ENCODE peak calls at places on chromosomes 16 and 17, in six cellular contexts. E is lower lobe of right lung, G is HAP-1, A is Peyer's patch, J is A549, S is body of pancreas. K is an unnamed sample. For H3K4me1, the result is how much of the 10 kb centered on the place peaks cover.

GRCh38 chr16:47392114-47392513 is 68.7 kb downstream of the ITFG1 start:
- DNase-seq in S (peak), G (no peak), E (no peak), A (no peak), J (no peak), K (no peak)

GRCh38 chr17:59267776-59268175 is 47.5 kb downstream of the GDPD1 start:
- DNase-seq in G (peak), J (no peak), E (no peak), S (no peak), A (no peak), K (no peak)

GRCh38 chr17:49362723-49363117 is 670 bp upstream of the ZNF652 start:
- DNase-seq in J (peak), E (no peak), A (no peak), G (no peak), S (peak), K (no peak)

GRCh38 chr17:47760409-47761140 is 27.5 kb downstream of the TBX21 start:
- DNase-seq in S (no peak), G (no peak), E (no peak), J (no peak), A (no peak), K (no peak)

GRCh38 chr16:88686062-88686438 is 257 bp downstream of the SNAI3 start:
- DNase-seq in S (peak), G (peak), J (no peak), E (peak), A (no peak), K (no peak)

GRCh38 chr16:67235816-67236547 is 9.1 kb downstream of the TMEM208 start:
- DNase-seq in A (no peak), S (no peak), E (no peak), G (no peak), J (no peak), K (no peak)

GRCh38 chr17:62791235-62792121 is 16.6 kb downstream of the MARCHF10 start:
- DNase-seq in E (no peak), S (no peak), A (no peak), G (no peak), J (peak), K (no peak)

GRCh38 chr17:17757391-17757791 is 76.1 kb downstream of the RAI1 start:
- DNase-seq in G (no peak), E (no peak), J (no peak), A (peak), S (no peak), K (no peak)

GRCh38 chr17:39598635-39599005 is 9.1 kb downstream of the NEUROD2 start:
- DNase-seq in E (no peak), J (no peak), S (no peak), G (no peak), A (no peak), K (no peak)

GRCh38 chr16:57349212-57350031 is 9.2 kb upstream of the CCL22 start:
- DNase-seq in J (no peak), E (no peak), S (no peak), G (no peak), A (peak), K (no peak)

GRCh38 chr16:4264546-4264945 is 8.3 kb downstream of the TFAP4 start:
- DNase-seq in S (no peak), J (no peak), G (no peak), A (no peak), E (no peak), K (no peak)

GRCh38 chr17:51815097-51815496 is 343.4 kb downstream of the CA10 start:
- DNase-seq in J (no peak), E (no peak), G (no peak), A (no peak), S (no peak), K (no peak)
- H3K4me1 ChIP-seq in J (under half), E (under half), G (under half), A (under half), S (under half), K (under half)

GRCh38 chr16:55489956-55490265 is 10.9 kb downstream of the MMP2 start:
- DNase-seq in E (no peak), S (no peak), G (no peak), A (no peak), J (no peak), K (no peak)
- H3K4me1 ChIP-seq in E (under half), S (under half), G (under half), A (under half), J (under half), K (under half)

DNA sequence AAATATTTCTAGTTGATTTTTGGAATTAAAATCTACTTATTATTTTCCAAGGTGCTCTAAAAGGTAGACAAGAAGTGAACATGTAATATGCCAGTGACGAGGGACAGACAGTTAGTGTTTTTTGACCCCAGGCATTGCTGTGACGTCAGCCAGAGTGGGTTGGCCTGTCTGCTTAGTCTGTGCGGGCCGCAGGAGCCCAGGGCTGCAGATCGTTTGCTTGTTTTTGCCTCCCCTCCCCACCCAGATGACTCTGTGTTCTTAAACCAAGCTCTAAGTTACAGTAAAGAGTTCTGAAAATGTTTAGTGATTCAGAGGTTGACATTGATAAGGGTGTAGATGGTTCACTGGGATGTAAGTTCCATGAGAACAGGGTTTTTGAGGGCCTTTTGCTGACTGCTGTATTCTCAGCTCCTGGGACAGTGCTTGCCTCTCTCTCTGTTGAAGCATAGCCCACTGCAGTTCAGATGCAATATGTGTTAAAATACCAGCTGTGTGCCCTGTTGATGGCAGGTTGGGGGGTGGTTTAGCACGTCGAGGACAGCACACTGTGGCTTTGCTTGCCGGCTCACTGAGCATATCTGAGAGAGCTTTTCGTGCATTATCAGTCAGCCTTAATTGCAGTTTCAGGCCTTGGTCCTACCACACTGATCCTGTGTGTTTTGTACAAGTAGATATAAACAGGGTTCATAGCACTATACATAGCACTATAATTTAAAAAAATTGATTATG is 64.8 kb downstream of the SEC14L1 start:
- DNase-seq in E (no peak), S (no peak), J (no peak), A (no peak), G (no peak), K (no peak)
- H3K4me1 ChIP-seq in E (under half), S (under half), J (under half), A (under half), G (under half), K (under half)

GRCh38 chr16:85898521-85899442 is at the start of gene IRF8:
- DNase-seq in S (peak), J (no peak), G (peak), E (peak), A (peak), K (no peak)
- H3K4me1 ChIP-seq in S (under half), J (under half), G (under half), E (under half), A (under half), K (under half)

DNA sequence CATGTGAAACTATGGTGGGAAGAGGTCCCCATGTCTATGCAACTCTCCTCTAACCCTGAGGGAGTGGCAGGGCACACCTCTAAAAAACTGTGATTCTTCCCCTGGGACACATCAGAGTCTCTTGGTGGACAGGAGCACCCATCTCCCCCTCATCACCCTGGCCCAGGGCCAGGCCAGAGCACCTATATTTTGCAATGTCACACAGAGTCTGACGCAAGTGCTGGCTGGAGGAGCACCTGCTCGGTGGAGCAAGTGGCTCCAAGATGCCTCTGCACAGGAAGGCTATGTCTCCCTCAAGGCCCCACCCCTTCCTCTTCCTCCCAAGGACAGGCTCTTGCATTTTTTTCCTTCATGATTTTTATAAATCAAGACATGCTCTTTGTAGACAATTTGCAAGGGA is 13.3 kb downstream of the SNN start:
- DNase-seq in E (no peak), A (peak), S (no peak), J (no peak), G (no peak), K (no peak)
- H3K4me1 ChIP-seq in E (under half), A (under half), S (under half), J (under half), G (under half), K (under half)

DNA sequence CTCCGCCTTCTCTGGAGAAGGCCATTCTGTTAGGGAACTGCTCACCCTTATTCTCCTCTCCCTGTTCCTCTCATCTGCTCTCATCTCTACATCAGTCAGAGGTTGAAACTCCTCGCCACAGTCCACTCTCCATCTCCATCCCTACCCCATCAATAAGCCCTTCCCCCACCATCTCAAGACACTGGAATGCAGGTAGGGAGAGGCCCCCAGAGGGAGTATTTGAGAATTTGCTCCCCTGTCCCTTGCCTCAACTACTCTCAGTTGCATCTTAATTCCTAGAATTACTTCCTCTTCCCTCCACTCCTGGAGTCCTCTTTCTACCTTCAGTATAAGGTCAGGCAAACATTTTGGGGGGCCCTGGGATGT is 2.0 kb upstream of the AATF start:
- DNase-seq in S (no peak), J (no peak), E (no peak), A (no peak), G (no peak), K (no peak)
- H3K4me1 ChIP-seq in S (under half), J (under half), E (under half), A (under half), G (under half), K (under half)

GRCh38 chr17:1715803-1716075 is 5.6 kb upstream of the TLCD2 start:
- DNase-seq in S (no peak), G (no peak), J (no peak), A (no peak), E (no peak), K (no peak)

GRCh38 chr17:1716912-1717695 is 6.9 kb upstream of the TLCD2 start:
- DNase-seq in A (peak), E (peak), S (peak), G (peak), J (peak), K (peak)

GRCh38 chr17:1714488-1714979 is 4.4 kb upstream of the TLCD2 start:
- DNase-seq in J (peak), A (peak), S (peak), G (peak), E (peak), K (peak)

GRCh38 chr17:1714980-1715802 is 5.0 kb upstream of the TLCD2 start:
- DNase-seq in E (peak), A (no peak), J (peak), G (peak), S (peak), K (peak)

DNA sequence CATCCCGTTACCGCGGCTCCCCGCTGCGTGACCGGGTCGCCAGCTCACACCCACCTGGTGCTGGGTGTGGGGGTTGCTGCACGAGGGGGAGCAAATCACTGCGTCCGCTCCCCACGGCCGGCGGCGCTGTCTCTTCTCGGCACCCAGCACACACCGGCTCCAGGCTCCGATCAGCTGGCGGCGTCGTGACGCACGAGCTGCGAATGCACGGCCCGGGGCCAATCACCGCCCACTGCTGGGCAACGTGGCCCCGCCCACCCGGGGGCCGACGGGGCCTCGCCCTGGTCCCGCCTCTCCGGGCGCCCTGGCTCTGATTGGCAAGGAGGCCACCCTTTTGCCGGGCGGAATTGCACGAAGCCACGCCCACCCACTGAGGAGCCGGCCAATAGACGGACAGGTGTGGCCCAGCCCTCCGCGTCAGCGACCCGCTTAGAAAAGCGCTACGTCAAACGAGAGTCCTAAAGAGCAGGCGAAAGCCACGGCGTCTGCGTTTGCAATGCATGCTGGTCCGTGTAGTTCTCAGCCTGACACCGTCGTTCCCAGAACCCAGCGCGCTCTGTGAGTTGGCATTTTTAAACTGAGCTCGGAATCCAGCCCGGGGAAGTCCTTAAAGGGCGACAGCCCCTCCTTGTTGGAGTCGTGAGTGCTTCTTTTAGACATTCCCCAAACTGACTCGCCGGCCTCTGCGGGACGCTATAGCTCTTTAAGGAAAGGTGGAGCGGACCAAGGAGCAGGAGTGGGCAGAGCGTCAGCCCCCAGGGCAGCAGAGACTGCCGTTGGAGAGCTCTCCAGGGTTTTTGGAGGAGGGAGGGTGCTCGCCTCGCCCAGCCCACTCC is 6.1 kb upstream of the TLCD2 start:
- DNase-seq in J (peak), G (peak), A (peak), S (peak), E (peak), K (peak)
- H3K4me1 ChIP-seq in J (under half), G (under half), A (under half), S (under half), E (half or more), K (under half)

GRCh38 chr17:46110219-46110618 is 83.0 kb downstream of the KANSL1 start:
- DNase-seq in J (no peak), A (no peak), G (no peak), S (no peak), E (no peak), K (no peak)

GRCh38 chr17:46106966-46107644 is 86.1 kb downstream of the KANSL1 start:
- DNase-seq in A (no peak), E (no peak), J (no peak), S (no peak), G (no peak), K (no peak)

GRCh38 chr17:46108550-46109110 is 84.6 kb downstream of the KANSL1 start:
- DNase-seq in J (no peak), G (no peak), S (no peak), E (no peak), A (no peak), K (no peak)

GRCh38 chr17:46108120-46108519 is 85.1 kb downstream of the KANSL1 start:
- DNase-seq in G (no peak), A (no peak), S (no peak), E (no peak), J (no peak), K (no peak)

DNA sequence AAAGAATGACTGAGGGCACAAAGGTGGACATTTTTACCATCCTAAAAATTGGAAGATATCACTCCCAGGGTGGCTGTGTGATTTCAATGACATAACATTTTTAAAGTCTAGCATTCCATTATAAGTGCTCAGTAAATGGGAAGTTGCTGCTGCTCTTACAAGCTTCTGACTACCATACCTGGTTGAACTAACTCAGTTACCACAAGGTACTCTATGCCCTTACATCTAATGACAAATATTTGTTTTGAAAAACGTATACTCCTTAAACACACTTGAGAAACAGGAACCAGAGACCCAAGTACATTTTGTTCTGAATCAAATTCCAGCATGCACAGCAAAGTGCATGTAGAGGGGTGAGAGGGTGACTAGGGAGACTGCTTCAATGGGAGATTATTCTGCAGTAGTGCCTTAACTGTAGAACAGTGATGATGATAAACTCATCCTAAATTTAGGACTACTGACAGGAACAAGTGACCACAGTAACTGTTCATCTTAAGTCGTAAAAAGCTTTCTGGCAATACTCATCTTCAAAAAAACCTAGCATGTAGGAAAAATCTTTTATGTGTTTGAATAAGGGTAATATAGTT is 83.5 kb downstream of the KANSL1 start:
- DNase-seq in A (no peak), S (no peak), G (no peak), E (no peak), J (no peak), K (no peak)
- H3K4me1 ChIP-seq in A (under half), S (half or more), G (under half), E (half or more), J (under half), K (half or more)